ENCODE peak calls at places on chromosomes 11 and 22, in ten cellular contexts. O is fibroblast of lung, T is Panc1, C is PC-3, Y is ovary, M is heart right ventricle, W is HCT116, B is right cardiac atrium, E is sigmoid colon, V is H1. F is an unnamed sample.

GRCh38 chr11:13942908-13943505 is 19.5 kb upstream of the SPON1 start:
- DNase-seq in O (peak; percentile 61), E (no peak), C (peak; percentile 74), V (no peak), B (no peak), Y (no peak), M (no peak), T (no peak), W (peak; percentile 32), F (no peak)

GRCh38 chr11:124415356-124415923 is 9.2 kb downstream of the OR8B4 start:
- DNase-seq in E (no peak), B (no peak), O (peak; percentile 74), C (peak; percentile 69), V (no peak), Y (no peak), M (no peak), W (peak; percentile 46), T (peak; percentile 12), F (no peak)

GRCh38 chr22:49925525-49926128 is 7.2 kb downstream of the CRELD2 start:
- DNase-seq in Y (no peak), C (no peak), O (no peak), E (no peak), M (no peak), V (no peak), T (no peak), W (no peak), B (no peak), F (no peak)

GRCh38 chr11:100635194-100635593 is 51.9 kb upstream of the ARHGAP42 start:
- DNase-seq in M (no peak), B (no peak), Y (no peak), E (no peak), C (no peak), O (no peak), V (no peak), W (no peak), T (no peak), F (no peak)

GRCh38 chr22:49847751-49848689 is 5.6 kb upstream of the ZBED4 start:
- DNase-seq in O (no peak), V (no peak), Y (no peak), B (peak; percentile 32), T (no peak), C (no peak), M (no peak), E (no peak), W (no peak), F (no peak)

GRCh38 chr11:119480375-119481020 is 57.5 kb upstream of the THY1 start:
- DNase-seq in C (no peak), M (no peak), Y (no peak), E (no peak), T (no peak), O (no peak), B (no peak), V (no peak), W (no peak), F (no peak)

GRCh38 chr22:50285568-50286229 is 15.5 kb upstream of the MAPK11 start:
- DNase-seq in V (no peak), E (no peak), C (no peak), T (no peak), Y (no peak), W (no peak), B (no peak), M (no peak), O (no peak), F (no peak)

GRCh38 chr22:35312198-35313059 is 12.7 kb downstream of the TOM1 start:
- DNase-seq in C (peak; percentile 62), M (no peak), E (peak; percentile 52), T (peak; percentile 12), B (peak; percentile 44), Y (peak; percentile 12), W (peak; percentile 16), O (peak; percentile 46), V (no peak), F (peak; percentile 43)

GRCh38 chr22:26476705-26477340 is 6.8 kb downstream of the HPS4 start:
- DNase-seq in M (no peak), E (no peak), O (no peak), T (no peak), Y (no peak), C (no peak), V (no peak), W (no peak), B (no peak), F (no peak)

GRCh38 chr11:58525037-58525614 is 17.2 kb upstream of the OR5B21 start:
- DNase-seq in T (no peak), B (no peak), V (no peak), M (no peak), C (no peak), E (no peak), Y (no peak), W (no peak), O (peak; percentile 4), F (no peak)

GRCh38 chr11:43943931-43944751 is 1.7 kb downstream of the C11orf96 start:
- DNase-seq in W (no peak), Y (peak; percentile 72), V (no peak), E (peak; percentile 74), C (peak; percentile 30), O (no peak), T (no peak), B (no peak), M (no peak), F (no peak)

GRCh38 chr11:64803846-64804345 is 882 bp upstream of the MAP4K2 start:
- DNase-seq in O (no peak), C (no peak), T (no peak), E (no peak), Y (peak; percentile 37), B (no peak), W (no peak), M (no peak), V (no peak), F (no peak)

DNA sequence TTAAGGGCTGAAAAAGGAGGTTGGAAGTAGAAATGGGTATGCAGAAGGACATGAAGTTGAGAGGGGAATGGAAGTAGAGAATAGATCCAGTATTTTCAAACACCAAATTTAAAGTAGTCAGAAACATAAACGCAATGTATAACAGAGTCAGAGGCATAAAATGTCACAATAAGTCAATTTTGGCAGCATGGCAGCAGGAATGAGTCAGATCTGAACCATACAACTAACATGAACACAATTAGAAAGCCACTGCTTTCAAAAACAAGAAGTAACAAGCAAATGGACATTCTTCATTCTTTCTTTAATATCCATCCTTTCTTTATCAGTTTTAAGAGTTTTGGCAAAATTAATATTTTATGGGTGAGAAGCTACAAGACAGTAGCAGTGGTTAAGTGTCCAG is 2.5 kb downstream of the CHORDC1 start:
- DNase-seq in V (no peak), C (peak; percentile 76), M (no peak), Y (no peak), O (peak; percentile 75), T (no peak), B (no peak), W (no peak), E (no peak), F (no peak)
- H3K4me3 ChIP-seq in V (peak overlapping the region; percentile 90), C (peak overlapping the region; percentile 95), M (no peak overlapping the region), Y (no peak overlapping the region), O (peak overlapping the region; percentile 1), T (peak overlapping the region; percentile 100), B (peak overlapping the region; percentile 84), W (no peak overlapping the region), E (no peak overlapping the region), F (no peak overlapping the region)

DNA sequence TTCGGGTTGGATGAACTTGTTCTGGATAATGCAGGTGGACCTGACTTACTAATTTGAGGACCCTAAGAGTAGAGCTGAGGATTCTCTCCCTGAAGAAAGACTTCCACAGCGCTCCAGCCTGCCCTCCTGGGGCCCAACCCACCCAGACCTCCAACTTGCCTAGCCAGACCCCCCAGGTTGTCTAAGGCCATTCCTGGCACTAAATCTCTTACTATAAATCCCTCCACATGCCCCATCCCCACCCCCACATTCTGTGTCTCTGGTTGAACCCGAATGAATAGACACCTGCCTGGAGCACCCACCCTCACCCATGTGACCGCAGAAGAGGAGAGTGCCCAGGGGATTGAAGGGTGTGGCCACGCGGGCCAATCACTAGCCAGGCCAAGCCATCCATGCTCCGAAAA is 1480.0 kb downstream of the TBC1D22A start:
- DNase-seq in C (no peak), E (no peak), O (no peak), B (no peak), W (no peak), M (no peak), V (no peak), T (no peak), Y (no peak), F (no peak)
- H3K9me3 ChIP-seq in C (no peaks in the 10 kb centered on the region), E (no peaks in the 10 kb centered on the region), O (no peaks in the 10 kb centered on the region), B (no peaks in the 10 kb centered on the region), W (no peaks in the 10 kb centered on the region), M (no peaks in the 10 kb centered on the region), V (no peaks in the 10 kb centered on the region), T (no peaks in the 10 kb centered on the region), Y (no peaks in the 10 kb centered on the region), F (no peaks in the 10 kb centered on the region)

DNA sequence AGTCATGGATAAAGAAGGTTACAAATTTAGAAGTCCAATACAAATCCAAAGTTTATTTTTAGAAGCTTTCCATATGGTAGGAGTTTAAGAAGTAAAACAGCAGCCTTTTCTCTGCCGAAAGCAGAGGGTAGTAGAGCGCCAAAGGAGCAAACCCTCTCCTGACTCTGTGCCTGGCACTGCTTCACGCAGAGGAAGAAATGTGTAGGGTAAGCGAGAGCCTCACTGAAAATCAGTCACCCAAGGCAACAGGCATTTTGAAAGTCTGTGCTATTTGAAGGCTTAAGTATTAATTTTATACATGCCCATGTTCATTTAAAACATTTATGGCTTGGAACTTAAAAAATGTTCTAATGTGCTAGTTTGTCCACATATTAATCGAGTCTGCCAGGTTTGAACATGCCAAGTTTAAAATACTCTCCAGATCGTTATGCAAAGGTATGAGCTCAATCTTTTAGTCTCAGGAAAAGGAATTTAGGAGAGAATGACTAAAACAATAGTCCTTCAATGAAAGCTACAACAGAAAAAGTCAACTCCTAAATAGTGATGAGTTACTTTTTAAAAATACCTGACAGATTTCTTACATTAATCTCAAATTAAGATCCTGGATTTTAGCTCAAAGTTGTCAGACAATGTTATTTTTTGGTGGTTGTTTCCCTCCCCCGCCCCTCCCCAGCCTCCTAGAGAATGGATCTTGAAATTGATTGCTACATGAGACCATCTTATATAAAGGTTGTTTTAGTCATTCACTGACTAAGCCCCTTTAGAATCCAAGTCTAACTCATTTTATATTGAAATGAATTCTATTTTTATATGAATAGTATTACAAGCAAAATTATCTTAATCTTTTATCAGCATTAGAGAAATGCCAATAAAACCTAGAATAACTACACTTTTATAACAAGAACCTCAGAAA is 38.7 kb downstream of the MRTFA start:
- DNase-seq in V (no peak), C (peak; percentile 38), W (no peak), O (peak; percentile 40), B (no peak), M (no peak), Y (no peak), E (no peak), T (no peak), F (no peak)
- H3K4me1 ChIP-seq in V (peaks cover 4% of the 10 kb centered on the region), C (peaks cover 37% of the 10 kb centered on the region), W (peaks cover 52% of the 10 kb centered on the region), O (peaks cover 7% of the 10 kb centered on the region), B (peaks cover 8% of the 10 kb centered on the region), M (peaks cover 67% of the 10 kb centered on the region), Y (peaks cover 14% of the 10 kb centered on the region), E (no peaks in the 10 kb centered on the region), T (peaks cover 56% of the 10 kb centered on the region), F (peaks cover 24% of the 10 kb centered on the region)

DNA sequence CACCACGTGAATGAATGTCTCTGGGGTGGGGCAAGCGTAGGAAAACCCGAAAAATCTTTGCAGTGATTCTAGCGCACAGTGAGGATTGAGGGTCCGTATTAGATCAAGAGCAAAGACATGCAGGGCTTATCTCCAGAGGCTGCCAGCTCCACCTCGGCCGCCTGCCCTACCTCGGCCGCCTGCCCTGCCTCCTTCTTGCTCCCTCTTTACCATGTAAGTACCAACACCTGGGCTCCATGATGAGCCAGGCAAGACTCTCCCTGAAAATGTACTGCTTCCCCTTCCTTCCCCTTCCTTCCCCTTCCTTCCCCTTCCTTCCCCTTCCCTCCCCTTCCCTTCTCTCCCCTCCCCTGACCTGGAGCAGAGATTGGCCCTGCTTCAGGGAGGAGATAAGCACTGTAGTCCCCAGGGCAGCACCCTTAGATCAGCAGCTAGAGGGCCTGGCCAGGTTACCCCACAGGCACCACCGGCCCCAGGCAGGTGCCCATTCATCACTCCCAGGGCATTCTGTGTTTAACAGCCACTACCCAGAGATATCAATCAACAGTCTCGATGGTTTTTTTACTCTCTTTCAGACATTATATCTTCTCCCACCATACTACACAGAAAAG is 25.5 kb upstream of the ADORA2A start:
- DNase-seq in C (no peak), B (no peak), M (no peak), O (no peak), E (no peak), T (no peak), W (no peak), Y (no peak), V (no peak), F (no peak)
- H3K4me3 ChIP-seq in C (no peak overlapping the region), B (peak overlapping the region; percentile 30), M (no peak overlapping the region), O (no peak overlapping the region), E (no peak overlapping the region), T (no peak overlapping the region), W (no peak overlapping the region), Y (no peak overlapping the region), V (no peak overlapping the region), F (no peak overlapping the region)